ENCODE peak calls at places on chromosomes 3 and 15, in six cellular contexts. D is lower lobe of right lung, T is psoas muscle, O is left ventricle myocardium superior, L is SW 1271, Q is sigmoid colon. M is an unnamed sample.

GRCh38 chr3:17231537-17232261 is 346.9 kb downstream of the PLCL2 start:
- DNase-seq in D (no peak), T (no peak), O (no peak), L (no peak), Q (no peak), M (no peak)

GRCh38 chr15:38609097-38609738 is 44.6 kb upstream of the RASGRP1 start:
- DNase-seq in D (no peak), T (no peak), O (no peak), L (no peak), Q (no peak), M (no peak)

GRCh38 chr15:43270676-43271306 is 4.1 kb upstream of the TGM5 start:
- DNase-seq in D (no peak), T (no peak), O (no peak), L (no peak), Q (no peak), M (no peak)

GRCh38 chr3:188326968-188327367 is 173.0 kb downstream of the LPP start:
- DNase-seq in D (no peak), T (no peak), O (no peak), L (no peak), Q (no peak), M (no peak)

GRCh38 chr15:86649277-86649676 is 569.6 kb downstream of the AGBL1 start:
- DNase-seq in D (no peak), T (no peak), O (no peak), L (no peak), Q (no peak), M (no peak)

GRCh38 chr15:64426845-64427465 is 33.4 kb upstream of the ZNF609 start:
- DNase-seq in D (no peak), T (no peak), O (no peak), L (no peak), Q (no peak), M (no peak)

GRCh38 chr3:194532591-194532990 is 45.8 kb upstream of the ATP13A3 start:
- DNase-seq in D (no peak), T (no peak), O (no peak), L (no peak), Q (no peak), M (no peak)

GRCh38 chr3:71512000-71512399 is 71.5 kb downstream of the FOXP1 start:
- DNase-seq in D (no peak), T (no peak), O (no peak), L (no peak), Q (no peak), M (no peak)

GRCh38 chr3:45983865-45984264 is 11.8 kb downstream of the FYCO1 start:
- DNase-seq in D (no peak), T (no peak), O (no peak), L (no peak), Q (no peak), M (no peak)

GRCh38 chr15:63483521-63484371 is 20.6 kb upstream of the USP3 start:
- DNase-seq in D (peak; percentile 58), T (no peak), O (no peak), L (no peak), Q (no peak), M (no peak)

GRCh38 chr15:100202309-100202943 is 139.3 kb downstream of the ADAMTS17 start:
- DNase-seq in D (no peak), T (no peak), O (no peak), L (no peak), Q (no peak), M (no peak)

GRCh38 chr3:152385761-152386160 is 117.0 kb downstream of the MBNL1 start:
- DNase-seq in D (no peak), T (no peak), O (no peak), L (no peak), Q (no peak), M (no peak)

GRCh38 chr15:92393287-92393993 is at the start of gene ST8SIA2:
- DNase-seq in D (no peak), T (peak; percentile 59), O (peak; percentile 64), L (no peak), Q (no peak), M (no peak)

GRCh38 chr3:8982509-8982908 is 19.2 kb upstream of the RAD18 start:
- DNase-seq in D (no peak), T (no peak), O (no peak), L (no peak), Q (no peak), M (no peak)

GRCh38 chr15:87623832-87624231 is 632.7 kb downstream of the NTRK3 start:
- DNase-seq in D (no peak), T (no peak), O (no peak), L (no peak), Q (no peak), M (no peak)

GRCh38 chr15:43517354-43518072 is at the start of gene MAP1A:
- DNase-seq in D (no peak), T (peak; percentile 64), O (peak; percentile 71), L (no peak), Q (peak; percentile 89), M (peak; percentile 64)

GRCh38 chr3:128486157-128486691 is 6.8 kb downstream of the GATA2 start:
- DNase-seq in D (no peak), T (no peak), O (no peak), L (no peak), Q (no peak), M (no peak)

GRCh38 chr15:93087825-93088199 is 1.2 kb downstream of the RGMA start:
- DNase-seq in D (peak; percentile 73), T (peak; percentile 87), O (peak; percentile 82), L (no peak), Q (peak; percentile 92), M (peak; percentile 82)

GRCh38 chr15:36232491-36232890 is 346.9 kb upstream of the CDIN1 start:
- DNase-seq in D (no peak), T (no peak), O (no peak), L (no peak), Q (no peak), M (no peak)

GRCh38 chr3:182738583-182739514 is 54.5 kb upstream of the ATP11B start:
- DNase-seq in D (no peak), T (no peak), O (no peak), L (no peak), Q (no peak), M (no peak)

GRCh38 chr15:35545316-35545824 is 595 bp downstream of the DPH6 start:
- DNase-seq in D (peak; percentile 63), T (peak; percentile 63), O (peak; percentile 68), L (no peak), Q (peak; percentile 68), M (peak; percentile 71)

GRCh38 chr3:154122096-154122911 is 1.1 kb downstream of the ARHGEF26 start:
- DNase-seq in D (peak; percentile 49), T (no peak), O (peak; percentile 30), L (no peak), Q (peak; percentile 73), M (peak; percentile 67)

GRCh38 chr15:25783607-25784131 is 79.5 kb downstream of the ATP10A start:
- DNase-seq in D (no peak), T (no peak), O (no peak), L (no peak), Q (peak; percentile 54), M (no peak)

GRCh38 chr3:45988100-45988761 is 7.4 kb downstream of the FYCO1 start:
- DNase-seq in D (no peak), T (no peak), O (no peak), L (no peak), Q (peak; percentile 67), M (no peak)

GRCh38 chr3:58749948-58750347 is 83.4 kb upstream of the FAM3D start:
- DNase-seq in D (no peak), T (no peak), O (no peak), L (no peak), Q (no peak), M (no peak)

GRCh38 chr3:9156604-9157003 is 92.8 kb downstream of the SRGAP3 start:
- DNase-seq in D (no peak), T (no peak), O (no peak), L (no peak), Q (no peak), M (no peak)

GRCh38 chr3:156819842-156820686 is 6.1 kb upstream of the LEKR1 start:
- DNase-seq in D (no peak), T (no peak), O (no peak), L (no peak), Q (no peak), M (no peak)

GRCh38 chr3:64445318-64446300 is 220.3 kb upstream of the PRICKLE2 start:
- DNase-seq in D (peak; percentile 75), T (no peak), O (peak; percentile 36), L (no peak), Q (no peak), M (peak; percentile 86)

GRCh38 chr3:25040739-25041138 is 387.3 kb upstream of the RARB start:
- DNase-seq in D (no peak), T (no peak), O (no peak), L (no peak), Q (no peak), M (no peak)

GRCh38 chr3:120498947-120499346 is 48.2 kb upstream of the FSTL1 start:
- DNase-seq in D (no peak), T (no peak), O (no peak), L (no peak), Q (peak; percentile 82), M (no peak)

GRCh38 chr15:36798366-36798765 is 218.9 kb downstream of the CDIN1 start:
- DNase-seq in D (no peak), T (no peak), O (no peak), L (no peak), Q (no peak), M (no peak)

GRCh38 chr15:65796610-65797012 is 4.5 kb upstream of the DENND4A start:
- DNase-seq in D (no peak), T (no peak), O (no peak), L (peak; percentile 22), Q (no peak), M (no peak)

GRCh38 chr3:109109574-109109973 is 8.4 kb downstream of the MORC1 start:
- DNase-seq in D (no peak), T (no peak), O (no peak), L (no peak), Q (no peak), M (no peak)

GRCh38 chr3:62990704-62991413 is 115.6 kb upstream of the CADPS start:
- DNase-seq in D (no peak), T (no peak), O (no peak), L (no peak), Q (no peak), M (no peak)

GRCh38 chr15:90300988-90301715 is 35.7 kb downstream of the NGRN start:
- DNase-seq in D (peak; percentile 74), T (peak; percentile 73), O (peak; percentile 73), L (peak; percentile 31), Q (peak; percentile 76), M (peak; percentile 81)

M was measured in upper lobe of right lung.